ENCODE peak calls at places on chromosomes 6 and 20, in nine cellular contexts. O is transverse colon; Q is NCI-H2081; Z is stimulated activated CD4-positive, alpha-beta T cell treated with anti-CD3 and anti-CD28 coated beads, Interleukin-4, amount 100 ng/mL, for 48 hours; D is HFFc6; I is NCI-H1105 treated with DMSO at 0.1 percent for 48 hours; F is NCI-H1092 treated with DMSO at 0.1 percent for 48 hours; G is nephron progenitor cell; W is BE2C. E is an unnamed sample.

GRCh38 chr20:32789896-32790750 is 27.9 kb downstream of the DNMT3B start:
- DNase-seq in Q (peak; percentile 66), O (peak; percentile 76), Z (peak; percentile 66), D (peak; percentile 63), W (peak; percentile 82), G (peak; percentile 81), I (peak; percentile 67), F (peak; percentile 12), E (peak; percentile 68)

GRCh38 chr6:119273287-119273686 is 76.3 kb downstream of the MAN1A1 start:
- DNase-seq in D (no peak), I (no peak), Q (no peak), W (no peak), O (no peak), G (no peak), F (no peak), Z (no peak), E (peak; percentile 20)

GRCh38 chr20:2174067-2174466 is 72.4 kb downstream of the STK35 start:
- DNase-seq in Z (no peak), F (no peak), I (no peak), G (no peak), Q (no peak), W (no peak), D (no peak), O (no peak), E (no peak)

GRCh38 chr6:89637960-89638319 is 607 bp downstream of the LYRM2 start:
- DNase-seq in D (no peak), Q (no peak), O (no peak), W (no peak), I (no peak), Z (no peak), F (no peak), G (no peak), E (no peak)

GRCh38 chr6:147043994-147044477 is 160.2 kb upstream of the STXBP5 start:
- DNase-seq in D (no peak), W (no peak), G (no peak), I (peak; percentile 16), O (no peak), Q (no peak), F (no peak), Z (no peak), E (peak; percentile 15)

GRCh38 chr6:11322252-11322885 is 89.9 kb upstream of the NEDD9 start:
- DNase-seq in G (no peak), O (no peak), Q (no peak), Z (no peak), W (no peak), I (no peak), D (no peak), F (no peak), E (no peak)

GRCh38 chr6:26312096-26312463 is 52.9 kb upstream of the BTN3A2 start:
- DNase-seq in O (no peak), Q (peak; percentile 39), F (no peak), G (no peak), W (no peak), I (no peak), D (no peak), Z (no peak), E (no peak)

GRCh38 chr6:125988280-125988679 is 1.9 kb downstream of the TRMT11 start:
- DNase-seq in F (no peak), Q (no peak), D (no peak), O (no peak), I (no peak), G (no peak), W (no peak), Z (no peak), E (no peak)

GRCh38 chr20:51958636-51959542 is 156.6 kb upstream of the SALL4 start:
- DNase-seq in I (no peak), D (no peak), Q (no peak), G (no peak), O (no peak), F (no peak), W (no peak), Z (no peak), E (peak; percentile 41)

GRCh38 chr20:37095108-37095608 is 639 bp downstream of the RBL1 start:
- DNase-seq in F (peak; percentile 53), O (peak; percentile 38), D (no peak), G (peak; percentile 3), W (peak; percentile 16), I (no peak), Z (peak; percentile 23), Q (peak; percentile 36), E (no peak)

GRCh38 chr6:112237644-112238043 is 16.7 kb downstream of the LAMA4 start:
- DNase-seq in Z (no peak), W (peak; percentile 75), D (no peak), F (no peak), G (no peak), Q (no peak), I (no peak), O (peak; percentile 47), E (peak; percentile 99)

GRCh38 chr6:3796396-3796795 is 44.9 kb upstream of the PXDC1 start:
- DNase-seq in F (peak; percentile 16), Z (no peak), Q (peak; percentile 59), G (no peak), O (no peak), W (no peak), D (no peak), I (peak; percentile 54), E (no peak)

GRCh38 chr6:72702421-72702820 is 80.6 kb downstream of the KCNQ5 start:
- DNase-seq in Q (no peak), D (no peak), W (no peak), O (no peak), G (no peak), I (no peak), Z (no peak), F (no peak), E (no peak)

GRCh38 chr6:132912273-132912672 is 97.9 kb downstream of the RPS12 start:
- DNase-seq in F (no peak), I (no peak), Z (no peak), O (no peak), W (no peak), G (no peak), Q (no peak), D (no peak), E (no peak)

GRCh38 chr6:43436577-43437282 is 9.4 kb downstream of the ABCC10 start:
- DNase-seq in Z (no peak), I (no peak), W (no peak), G (no peak), D (peak; percentile 55), F (no peak), Q (no peak), O (no peak), E (peak; percentile 89)

GRCh38 chr20:6140947-6141346 is 18.1 kb upstream of the FERMT1 start:
- DNase-seq in Z (no peak), G (no peak), I (no peak), W (peak; percentile 39), O (no peak), Q (no peak), D (peak; percentile 10), F (no peak), E (no peak)

GRCh38 chr6:11092654-11093053 is 980 bp upstream of the SMIM13 start:
- DNase-seq in Z (no peak), D (no peak), Q (no peak), W (no peak), I (no peak), O (no peak), F (no peak), G (no peak), E (no peak)

GRCh38 chr20:44715495-44716308 is 533 bp downstream of the CCN5 start:
- DNase-seq in Z (no peak), W (no peak), G (no peak), O (no peak), F (no peak), D (no peak), I (no peak), Q (no peak), E (no peak)

GRCh38 chr6:164108869-164109769 is 694.6 kb downstream of the QKI start:
- DNase-seq in D (no peak), I (no peak), Z (no peak), O (no peak), Q (peak; percentile 37), W (no peak), F (no peak), G (no peak), E (peak; percentile 45)